ENCODE peak calls at places on chromosomes 3 and 15, in five cellular contexts. A is HepG2, Z is GM12891, Y is H1, Q is K562. D is an unnamed sample.
A peak's percentile ranks its signal among the peaks of the same experiment; 100 is the strongest.

GRCh38 chr3:195829897-195830254 is 18.1 kb upstream of the MUC4 start:
- DNase-seq in Q (no peak), A (no peak), Z (no peak), Y (no peak), D (no peak)

GRCh38 chr15:99104788-99105515 is at the start of gene SYNM:
- DNase-seq in Q (peak; percentile 56), Z (peak; percentile 81), A (peak; percentile 72), Y (no peak), D (peak; percentile 59)

GRCh38 chr3:38823186-38823585 is 7.2 kb upstream of the SCN10A start:
- DNase-seq in Z (no peak), A (no peak), Y (no peak), Q (no peak), D (no peak)

GRCh38 chr3:24318668-24319287 is 175.9 kb downstream of the THRB start:
- DNase-seq in Y (no peak), A (peak; percentile 25), Z (no peak), Q (no peak), D (no peak)

GRCh38 chr3:123096701-123097100 is 29.9 kb downstream of the PDIA5 start:
- DNase-seq in Z (no peak), A (no peak), Q (no peak), Y (no peak), D (no peak)

GRCh38 chr3:10702961-10703740 is 112.9 kb upstream of the SLC6A11 start:
- DNase-seq in Q (peak; percentile 64), Z (no peak), A (no peak), Y (peak; percentile 38), D (no peak)

GRCh38 chr15:56679247-56679646 is 54.1 kb downstream of the ZNF280D start:
- DNase-seq in A (no peak), Q (no peak), Y (no peak), Z (no peak), D (no peak)

GRCh38 chr3:193702967-193703366 is 110.0 kb downstream of the OPA1 start:
- DNase-seq in A (no peak), Y (no peak), Z (no peak), Q (no peak), D (no peak)

GRCh38 chr3:49607105-49607591 is 52.9 kb downstream of the BSN start:
- DNase-seq in Q (no peak), A (no peak), Y (no peak), Z (no peak), D (no peak)

GRCh38 chr3:175311404-175311803 is 452.3 kb downstream of the NAALADL2 start:
- DNase-seq in A (no peak), Z (no peak), Q (no peak), Y (no peak), D (no peak)

GRCh38 chr3:72692959-72693518 is 155.2 kb downstream of the SHQ1 start:
- DNase-seq in Z (no peak), A (no peak), Q (no peak), Y (no peak), D (no peak)

GRCh38 chr3:42486814-42487569 is 15.5 kb upstream of the VIPR1 start:
- DNase-seq in Q (no peak), A (no peak), Z (no peak), Y (no peak), D (no peak)

GRCh38 chr3:28726840-28727239 is 378.2 kb upstream of the AZI2 start:
- DNase-seq in Y (peak; percentile 56), Z (peak; percentile 8), Q (no peak), A (peak; percentile 10), D (peak; percentile 9)

GRCh38 chr3:138441742-138442141 is 7.3 kb downstream of the ESYT3 start:
- DNase-seq in Z (no peak), A (no peak), Y (no peak), Q (no peak), D (no peak)

GRCh38 chr15:78000089-78000926 is 77.2 kb downstream of the TBC1D2B start:
- DNase-seq in Y (peak; percentile 85), Q (peak; percentile 46), A (peak; percentile 62), Z (peak; percentile 85), D (peak; percentile 62)

GRCh38 chr3:127620637-127621375 is 8.2 kb upstream of the PODXL2 start:
- DNase-seq in Q (no peak), A (no peak), Z (no peak), Y (no peak), D (no peak)

GRCh38 chr3:197154-197855 is 742 bp downstream of the CHL1 start:
- DNase-seq in Q (no peak), Y (no peak), Z (peak; percentile 19), A (no peak), D (peak; percentile 29)

GRCh38 chr3:132265008-132265407 is 52.2 kb upstream of the ACP3 start:
- DNase-seq in Y (no peak), Z (no peak), Q (no peak), A (no peak), D (no peak)

GRCh38 chr3:183774631-183775030 is 50.7 kb downstream of the MAP6D1 start:
- DNase-seq in Q (no peak), Z (no peak), A (no peak), Y (no peak), D (no peak)

GRCh38 chr3:183779896-183780450 is 45.4 kb downstream of the MAP6D1 start:
- DNase-seq in Y (no peak), Z (no peak), Q (no peak), A (no peak), D (no peak)

GRCh38 chr3:183781246-183781645 is 44.1 kb downstream of the MAP6D1 start:
- DNase-seq in Q (no peak), Z (no peak), Y (no peak), A (no peak), D (no peak)

GRCh38 chr3:183777016-183777618 is 48.3 kb downstream of the MAP6D1 start:
- DNase-seq in Z (no peak), A (no peak), Y (no peak), Q (no peak), D (no peak)

DNA sequence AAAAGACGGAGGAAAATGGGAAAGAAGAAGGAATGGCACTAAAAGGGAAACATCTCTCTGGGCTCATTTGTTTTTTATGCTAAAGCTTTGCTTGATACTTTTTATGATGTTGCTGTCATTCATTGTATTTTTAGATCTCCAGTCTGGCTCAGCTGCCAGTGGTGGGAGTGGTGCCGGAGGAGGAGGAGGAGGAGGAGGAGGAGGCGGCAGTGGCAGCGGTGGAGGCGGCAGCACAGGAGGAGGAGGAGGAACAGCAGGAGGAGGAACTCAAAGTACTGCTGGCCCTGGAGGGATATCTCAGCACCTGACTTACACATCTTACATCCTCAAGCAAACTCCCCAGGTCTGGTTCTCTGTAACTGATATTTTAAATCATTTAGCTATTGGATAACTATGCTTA is 49.6 kb downstream of the MAP6D1 start:
- DNase-seq in Y (no peak), A (no peak), Q (peak; percentile 7), Z (no peak), D (no peak)
- TF ChIP-seq TAF1 in Y (no peak), A (no peak), Q (no peak), Z (no peak), D (no peak)

DNA sequence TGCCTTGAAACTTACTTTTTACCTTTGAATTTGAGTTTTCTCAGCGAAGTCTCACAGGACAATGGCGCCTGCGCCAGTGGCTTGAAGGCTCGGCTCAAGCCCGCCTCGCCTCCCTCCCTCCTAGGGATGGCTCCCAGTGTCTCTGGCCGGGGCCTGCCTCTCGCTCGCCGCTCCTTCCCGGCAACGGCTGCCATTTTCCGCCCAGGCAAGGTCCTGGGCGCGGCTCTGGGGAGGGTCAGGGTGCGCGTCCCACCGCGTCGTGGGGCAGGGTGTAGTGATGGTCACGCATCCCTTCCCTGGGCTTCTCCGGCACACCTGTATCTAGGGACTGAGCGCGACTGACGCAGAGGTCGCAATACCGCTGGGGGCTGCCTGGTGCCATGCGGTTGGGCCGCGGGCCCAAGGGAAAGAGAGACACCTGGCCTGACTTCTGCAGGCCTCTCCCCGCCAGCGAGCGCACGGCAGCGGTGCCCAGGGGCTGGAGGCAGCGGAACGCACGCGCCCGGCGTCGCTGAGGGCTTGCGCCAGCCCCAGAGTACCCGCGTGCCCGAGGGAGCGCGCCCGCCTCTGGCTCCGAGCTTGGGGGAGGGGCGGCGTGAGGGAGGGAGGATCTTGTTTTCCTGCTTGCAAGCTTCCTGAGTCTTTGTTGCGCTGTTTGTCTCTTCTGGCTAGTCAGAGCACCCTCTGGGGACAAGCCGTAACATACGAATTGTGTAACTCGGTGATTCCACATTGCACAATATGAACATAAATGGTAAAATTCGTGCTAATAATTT is 20.7 kb upstream of the FEM1B start:
- DNase-seq in Q (no peak), A (peak; percentile 56), Y (peak; percentile 88), Z (peak; percentile 33), D (peak; percentile 33)
- TF ChIP-seq POLR2A in Q (no peak), A (no peak), Y (peak; percentile 75), Z (no peak), D (no peak)

DNA sequence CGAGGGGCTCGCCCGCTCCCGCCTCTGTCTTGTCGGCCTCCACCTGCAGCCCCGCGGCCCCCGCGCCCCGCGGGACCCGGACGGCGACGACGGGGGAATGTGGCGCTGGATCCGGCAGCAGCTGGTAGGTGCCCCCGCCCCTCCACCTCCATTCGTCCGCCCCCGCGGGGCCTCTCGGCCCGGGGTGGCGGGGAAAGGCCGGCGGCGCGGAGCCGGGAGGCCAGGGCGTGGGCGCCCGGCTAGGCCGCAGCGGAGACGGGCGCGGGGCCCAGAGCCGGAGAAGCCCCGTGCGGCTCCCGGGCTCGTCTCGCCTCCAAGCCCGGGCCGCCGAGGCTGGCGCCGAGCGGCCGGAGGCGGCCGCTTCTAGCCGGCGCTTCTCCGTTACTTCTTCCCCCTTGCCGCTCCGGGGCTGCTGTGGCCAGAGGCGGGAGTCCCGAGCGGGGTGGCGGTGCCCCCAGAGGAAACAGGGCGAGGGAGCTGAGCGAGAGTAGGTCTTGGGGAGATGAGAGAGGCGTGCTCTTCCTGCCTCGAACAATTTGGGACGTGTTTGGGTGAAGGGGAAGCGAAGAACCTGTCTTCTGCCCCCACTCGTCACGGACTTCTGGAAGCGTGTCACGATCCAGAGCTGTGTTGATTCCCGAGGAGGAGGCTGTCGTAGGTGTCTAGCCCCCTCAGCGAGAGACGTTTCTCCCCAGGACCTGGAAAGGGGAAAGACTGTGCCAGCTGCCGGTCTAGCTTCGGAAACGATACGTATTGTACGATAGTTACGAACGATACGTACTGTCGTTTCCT is 555 bp downstream of the ATP11B start:
- DNase-seq in Z (peak; percentile 26), Y (no peak), A (peak; percentile 3), Q (peak; percentile 57), D (peak; percentile 40)
- TF ChIP-seq POLR2AphosphoS5 in Z (no peak), Y (no peak), A (no peak), Q (peak; percentile 1), D (peak; percentile 21)

GRCh38 chr15:90562669-90563068 is 32.9 kb downstream of the CRTC3 start:
- DNase-seq in Y (no peak), Q (no peak), A (no peak), Z (no peak), D (no peak)
- TF ChIP-seq TAF1 in Y (no peak), Q (no peak), A (no peak), Z (no peak), D (no peak)

GRCh38 chr15:49169880-49170597 is at the start of gene GALK2:
- DNase-seq in Q (peak; percentile 98), Z (peak; percentile 47), Y (peak; percentile 88), A (peak; percentile 84), D (peak; percentile 53)
- TF ChIP-seq POLR2A in Q (peak; percentile 93), Z (peak; percentile 78), Y (peak; percentile 50), A (peak; percentile 71), D (peak; percentile 78)

GRCh38 chr3:79506751-79507150 is 261.0 kb downstream of the ROBO1 start:
- DNase-seq in A (no peak), Q (no peak), Z (no peak), Y (no peak), D (no peak)
- TF ChIP-seq POLR2AphosphoS5 in A (no peak), Q (no peak), Z (no peak), Y (no peak), D (no peak)

GRCh38 chr3:134709563-134710312 is 58.9 kb upstream of the KY start:
- DNase-seq in A (no peak), Q (no peak), Y (no peak), Z (no peak), D (no peak)
- TF ChIP-seq TAF1 in A (no peak), Q (no peak), Y (no peak), Z (no peak), D (no peak)

GRCh38 chr3:107598926-107599754 is 76.4 kb downstream of the BBX start:
- DNase-seq in Y (peak; percentile 36), Q (peak; percentile 10), A (peak; percentile 65), Z (no peak), D (no peak)
- TF ChIP-seq POLR2A in Y (no peak), Q (no peak), A (no peak), Z (peak; percentile 53), D (peak; percentile 42)